ENCODE peak calls at places on chromosomes 13 and 19, in seven cellular contexts. C, E, V, W, Y, Z and K are unnamed samples.

GRCh38 chr13:28755546-28755870 is 36.7 kb upstream of the SLC46A3 start:
- DNase-seq in Y (no peak), W (no peak), E (no peak), Z (no peak), C (no peak), V (no peak), K (no peak)

GRCh38 chr13:31885994-31886393 is 145.6 kb upstream of the FRY start:
- DNase-seq in Y (no peak), V (no peak), C (no peak), Z (no peak), W (no peak), E (no peak), K (no peak)

GRCh38 chr13:57408312-57408711 is 223.2 kb upstream of the PCDH17 start:
- DNase-seq in E (no peak), V (no peak), W (no peak), C (no peak), Z (no peak), Y (no peak), K (no peak)

GRCh38 chr19:45385392-45386221 is 15.2 kb upstream of the ERCC2 start:
- DNase-seq in Y (no peak), Z (no peak), E (no peak), C (no peak), W (no peak), V (no peak), K (no peak)

GRCh38 chr19:57813919-57814504 is 701 bp downstream of the ZNF552 start:
- DNase-seq in W (no peak), V (no peak), Z (no peak), C (no peak), E (no peak), Y (no peak), K (no peak)

GRCh38 chr13:29457299-29457698 is 138.2 kb downstream of the SLC7A1 start:
- DNase-seq in Y (peak; percentile 87), C (no peak), Z (no peak), W (no peak), E (peak; percentile 83), V (no peak), K (no peak)

GRCh38 chr19:3370728-3371591 is 4.6 kb downstream of the NFIC start:
- DNase-seq in C (no peak), V (peak; percentile 79), W (no peak), Y (no peak), E (no peak), Z (no peak), K (no peak)

GRCh38 chr13:94028234-94029145 is 451.0 kb downstream of the DCT start:
- DNase-seq in C (no peak), Y (no peak), V (no peak), W (no peak), E (no peak), Z (no peak), K (no peak)

GRCh38 chr13:79874396-79875360 is 393.7 kb downstream of the NDFIP2 start:
- DNase-seq in E (no peak), C (no peak), W (no peak), Y (no peak), Z (no peak), V (peak; percentile 86), K (no peak)

GRCh38 chr13:47572375-47572774 is 428.7 kb downstream of the SUCLA2 start:
- DNase-seq in W (no peak), C (no peak), Y (no peak), V (no peak), E (no peak), Z (no peak), K (no peak)

GRCh38 chr19:28009696-28010095 is 1203.3 kb downstream of the UQCRFS1 start:
- DNase-seq in V (no peak), W (no peak), Y (no peak), C (no peak), E (peak; percentile 54), Z (no peak), K (no peak)

GRCh38 chr13:73340069-73340468 is 281.3 kb downstream of the KLF5 start:
- DNase-seq in E (no peak), C (no peak), V (no peak), Z (no peak), Y (no peak), W (no peak), K (no peak)

GRCh38 chr19:51020988-51021651 is 1.6 kb upstream of the KLK10 start:
- DNase-seq in E (peak; percentile 12), C (peak; percentile 38), Z (peak; percentile 39), Y (peak; percentile 15), W (no peak), V (no peak), K (no peak)

GRCh38 chr13:37868691-37869505 is 674 bp downstream of the TRPC4 start:
- DNase-seq in W (no peak), Z (no peak), C (no peak), E (no peak), V (peak; percentile 43), Y (no peak), K (no peak)

GRCh38 chr13:40681341-40682051 is 15.1 kb upstream of the FOXO1 start:
- DNase-seq in C (no peak), Z (peak; percentile 31), Y (no peak), E (no peak), V (peak; percentile 22), W (no peak), K (no peak)

GRCh38 chr19:18192673-18193387 is at the start of gene MPV17L2:
- DNase-seq in Z (peak; percentile 100), W (peak; percentile 90), Y (peak; percentile 100), V (peak; percentile 100), C (peak; percentile 99), E (peak; percentile 100), K (peak; percentile 99)

GRCh38 chr13:45333251-45333972 is 7.6 kb downstream of the TPT1 start:
- DNase-seq in V (no peak), Y (no peak), W (no peak), Z (no peak), C (no peak), E (no peak), K (no peak)